ENCODE peak calls at places on chromosome 12, in six cellular contexts. A is AG09319, Q is prostate gland, X is astrocyte of the cerebellum, K is right atrium auricular region, C is lung. D is an unnamed sample.

GRCh38 chr12:110931315-110931728 is 10.9 kb upstream of the MYL2 start:
- DNase-seq in A (no peak), Q (no peak), X (no peak), K (peak), C (no peak), D (no peak)

GRCh38 chr12:124847675-124848074 is 16.0 kb downstream of the SCARB1 start:
- DNase-seq in A (no peak), Q (peak), X (no peak), K (no peak), C (no peak), D (no peak)

GRCh38 chr12:50749459-50749882 is 14.4 kb upstream of the ATF1 start:
- DNase-seq in A (no peak), Q (no peak), X (no peak), K (no peak), C (no peak), D (no peak)

GRCh38 chr12:51033048-51033447 is 6.9 kb upstream of the SLC11A2 start:
- DNase-seq in A (no peak), Q (no peak), X (no peak), K (no peak), C (no peak), D (no peak)

GRCh38 chr12:89353188-89353822 is 1.0 kb upstream of the DUSP6 start:
- DNase-seq in A (no peak), Q (peak), X (no peak), K (no peak), C (peak), D (peak)

GRCh38 chr12:19575307-19576243 is 136.3 kb downstream of the AEBP2 start:
- DNase-seq in A (no peak), Q (peak), X (peak), K (no peak), C (peak), D (no peak)

GRCh38 chr12:123057505-123058265 is 77.2 kb downstream of the ARL6IP4 start:
- DNase-seq in A (no peak), Q (no peak), X (no peak), K (no peak), C (peak), D (no peak)

GRCh38 chr12:85357609-85358008 is 77.6 kb downstream of the ALX1 start:
- DNase-seq in A (no peak), Q (no peak), X (no peak), K (no peak), C (no peak), D (no peak)

GRCh38 chr12:49838973-49839633 is 3.8 kb downstream of the BCDIN3D start:
- DNase-seq in A (no peak), Q (no peak), X (no peak), K (no peak), C (no peak), D (no peak)

GRCh38 chr12:67070307-67070600 is 198.9 kb upstream of the CAND1 start:
- DNase-seq in A (no peak), Q (no peak), X (no peak), K (no peak), C (no peak), D (no peak)

GRCh38 chr12:32301216-32301615 is 98.1 kb upstream of the FGD4 start:
- DNase-seq in A (no peak), Q (no peak), X (no peak), K (no peak), C (no peak), D (no peak)

GRCh38 chr12:113818278-113818677 is 147.8 kb downstream of the RBM19 start:
- DNase-seq in A (no peak), Q (no peak), X (no peak), K (no peak), C (no peak), D (no peak)

GRCh38 chr12:67354322-67354721 is 85.2 kb downstream of the CAND1 start:
- DNase-seq in A (no peak), Q (no peak), X (no peak), K (peak), C (no peak), D (no peak)

GRCh38 chr12:28759334-28759733 is 389.7 kb upstream of the FAR2 start:
- DNase-seq in A (no peak), Q (no peak), X (no peak), K (no peak), C (no peak), D (no peak)

GRCh38 chr12:52203126-52203921 is 11.5 kb upstream of the KRT80 start:
- DNase-seq in A (no peak), Q (peak), X (no peak), K (peak), C (peak), D (peak)

GRCh38 chr12:122203301-122203967 is at the start of gene B3GNT4:
- DNase-seq in A (no peak), Q (peak), X (no peak), K (no peak), C (peak), D (peak)

GRCh38 chr12:85575115-85576096 is 260.8 kb downstream of the RASSF9 start:
- DNase-seq in A (peak), Q (peak), X (peak), K (no peak), C (no peak), D (peak)

GRCh38 chr12:54045868-54046529 is 7.6 kb upstream of the HOXC4 start:
- DNase-seq in A (no peak), Q (no peak), X (no peak), K (no peak), C (no peak), D (no peak)

GRCh38 chr12:57456145-57456700 is 1.1 kb downstream of the INHBE start:
- DNase-seq in A (no peak), Q (peak), X (no peak), K (no peak), C (no peak), D (no peak)

GRCh38 chr12:57896139-57896436 is 45.3 kb upstream of the ATP23 start:
- DNase-seq in A (no peak), Q (no peak), X (no peak), K (no peak), C (no peak), D (no peak)

GRCh38 chr12:54017845-54018607 is 9.2 kb downstream of the HOXC8 start:
- DNase-seq in A (no peak), Q (no peak), X (no peak), K (no peak), C (no peak), D (peak)

DNA sequence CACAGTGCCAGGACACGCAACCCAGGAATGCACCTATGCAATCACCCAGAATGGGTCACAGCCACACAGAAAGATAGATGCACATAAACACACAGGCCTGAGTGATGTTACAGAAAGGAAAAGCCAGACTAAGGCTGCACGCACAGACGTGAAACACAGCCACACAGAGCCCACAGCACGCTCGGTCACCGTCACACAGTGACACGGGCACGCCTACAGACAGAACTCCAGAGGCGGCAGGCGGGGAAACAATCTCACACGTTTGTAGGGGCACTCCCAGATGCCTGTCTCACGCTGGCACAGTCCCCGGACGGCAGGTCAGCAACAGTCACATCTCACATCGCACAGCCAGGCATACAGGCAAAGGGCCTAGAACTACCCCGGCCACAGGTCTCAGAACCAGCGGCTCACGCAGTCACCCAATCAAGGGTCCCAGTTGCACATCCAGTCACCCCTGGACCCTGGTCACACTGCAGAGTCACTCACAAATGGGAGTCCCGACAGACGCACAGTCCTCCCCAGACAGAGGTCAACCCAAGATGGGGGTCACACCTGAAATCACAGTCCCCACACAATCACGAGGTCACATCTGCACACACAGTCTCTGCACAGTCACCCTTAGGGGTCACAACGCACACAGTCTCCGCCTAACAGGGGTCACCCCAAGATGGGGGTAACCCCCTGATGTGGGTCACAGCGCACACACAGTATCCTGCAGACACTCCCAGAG is 790 bp downstream of the SSH1 start:
- DNase-seq in A (peak), Q (peak), X (no peak), K (peak), C (peak), D (peak)
- TF ChIP-seq CTCF in A (no peak), Q (no peak), X (peak), K (no peak), C (no peak), D (no peak)

GRCh38 chr12:105377077-105377476 is 46.6 kb downstream of the C12orf75 start:
- DNase-seq in A (no peak), Q (no peak), X (no peak), K (no peak), C (no peak), D (no peak)

GRCh38 chr12:105382771-105383632 is 52.5 kb downstream of the C12orf75 start:
- DNase-seq in A (peak), Q (peak), X (peak), K (no peak), C (no peak), D (peak)

GRCh38 chr12:105384220-105384619 is 53.7 kb downstream of the C12orf75 start:
- DNase-seq in A (no peak), Q (no peak), X (no peak), K (no peak), C (no peak), D (no peak)

GRCh38 chr12:105378821-105379400 is 48.4 kb downstream of the C12orf75 start:
- DNase-seq in A (no peak), Q (no peak), X (no peak), K (no peak), C (no peak), D (no peak)
- TF ChIP-seq CTCF in A (peak), Q (peak), X (peak), K (no peak), C (no peak), D (no peak)

GRCh38 chr12:69287556-69287955 is 48.2 kb downstream of the CPSF6 start:
- DNase-seq in A (no peak), Q (no peak), X (no peak), K (no peak), C (no peak), D (no peak)

GRCh38 chr12:69278814-69279782 is 39.7 kb downstream of the CPSF6 start:
- DNase-seq in A (no peak), Q (no peak), X (no peak), K (no peak), C (no peak), D (no peak)

GRCh38 chr12:69284131-69284530 is 44.8 kb downstream of the CPSF6 start:
- DNase-seq in A (peak), Q (peak), X (peak), K (peak), C (peak), D (peak)
- TF ChIP-seq CTCF in A (no peak), Q (no peak), X (peak), K (peak), C (no peak), D (no peak)

GRCh38 chr12:7075931-7076330 is 15.4 kb downstream of the C1S start:
- DNase-seq in A (peak), Q (no peak), X (no peak), K (no peak), C (no peak), D (no peak)

GRCh38 chr12:7076493-7076892 is 15.8 kb downstream of the C1R start:
- DNase-seq in A (no peak), Q (no peak), X (no peak), K (no peak), C (no peak), D (no peak)

GRCh38 chr12:7079826-7080125 is 12.5 kb downstream of the C1R start:
- DNase-seq in A (no peak), Q (no peak), X (no peak), K (no peak), C (no peak), D (no peak)

GRCh38 chr12:7075518-7075917 is 15.0 kb downstream of the C1S start:
- DNase-seq in A (no peak), Q (no peak), X (no peak), K (no peak), C (no peak), D (no peak)

GRCh38 chr12:7078163-7078562 is 14.1 kb downstream of the C1R start:
- DNase-seq in A (no peak), Q (no peak), X (no peak), K (no peak), C (no peak), D (no peak)
- TF ChIP-seq CTCF in A (no peak), Q (no peak), X (no peak), K (no peak), C (no peak), D (no peak)

DNA sequence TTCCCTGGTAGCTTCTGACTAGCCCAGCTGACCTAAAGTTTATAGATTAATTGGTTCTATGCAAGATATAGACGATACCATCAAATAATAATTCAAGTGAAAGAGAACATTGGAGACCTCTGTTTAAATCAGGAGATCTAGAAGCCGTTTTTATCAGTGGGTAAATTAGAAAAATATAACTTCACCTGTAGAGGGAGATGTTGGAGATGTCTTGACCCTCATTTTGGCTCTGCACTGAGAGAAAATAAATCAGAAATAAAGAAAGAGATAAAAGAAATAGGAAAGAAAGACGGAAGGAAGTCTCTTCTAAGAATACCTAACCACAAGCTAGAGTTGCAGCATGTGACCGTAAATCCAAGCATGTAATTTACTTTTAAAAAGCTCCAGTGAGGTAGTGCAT is 684.5 kb downstream of the C12orf50 start:
- DNase-seq in A (no peak), Q (no peak), X (no peak), K (no peak), C (no peak), D (no peak)
- TF ChIP-seq CTCF in A (no peak), Q (no peak), X (peak), K (no peak), C (no peak), D (no peak)